ENCODE peak calls at places on chromosomes 16 and 17, in four cellular contexts. C is SHP77, U is NCI-H524, Q is M059J. B is an unnamed sample.

GRCh38 chr16:85463228-85463611 is 149.9 kb upstream of the GSE1 start:
- DNase-seq in C (no peak), U (no peak), Q (no peak), B (no peak)

GRCh38 chr17:11986939-11987329 is 10.3 kb downstream of the ZNF18 start:
- DNase-seq in C (peak), U (peak), Q (peak), B (no peak)

GRCh38 chr17:11644265-11645212 is 46.3 kb downstream of the DNAH9 start:
- DNase-seq in C (peak), U (peak), Q (peak), B (peak)

GRCh38 chr17:76246080-76247066 is 6.1 kb upstream of the RNF157 start:
- DNase-seq in C (no peak), U (no peak), Q (no peak), B (peak)

GRCh38 chr17:40598928-40599627 is 33.8 kb upstream of the CCR7 start:
- DNase-seq in C (no peak), U (no peak), Q (no peak), B (peak)

GRCh38 chr17:77319211-77320031 is 178.7 kb downstream of the SEC14L1 start:
- DNase-seq in C (no peak), U (no peak), Q (peak), B (peak)

GRCh38 chr16:74275031-74275636 is 21.5 kb upstream of the PSMD7 start:
- DNase-seq in C (peak), U (peak), Q (peak), B (no peak)

GRCh38 chr16:48381201-48381600 is 4.0 kb downstream of the SIAH1 start:
- DNase-seq in C (no peak), U (no peak), Q (peak), B (no peak)

GRCh38 chr17:48001187-48001586 is 30.3 kb downstream of the CDK5RAP3 start:
- DNase-seq in C (no peak), U (no peak), Q (no peak), B (no peak)

GRCh38 chr17:17516941-17517720 is 20.9 kb upstream of the RASD1 start:
- DNase-seq in C (peak), U (no peak), Q (no peak), B (no peak)

GRCh38 chr17:1216209-1216937 is 36.6 kb upstream of the ABR start:
- DNase-seq in C (no peak), U (no peak), Q (no peak), B (no peak)

GRCh38 chr16:66874079-66874775 is 6.1 kb upstream of the PDP2 start:
- DNase-seq in C (no peak), U (no peak), Q (peak), B (peak)

GRCh38 chr16:29745853-29746345 is at the start of gene C16orf54:
- DNase-seq in C (no peak), U (no peak), Q (peak), B (peak)

GRCh38 chr16:48611329-48612137 is 1.6 kb upstream of the N4BP1 start:
- DNase-seq in C (peak), U (peak), Q (no peak), B (peak)